ENCODE peak calls at places on chromosomes 4 and X, in seven cellular contexts. W, E, Y, R, I, A and H are unnamed samples.

GRCh38 chrX:72394518-72395163 is 88.9 kb upstream of the CITED1 start:
- DNase-seq in W (no peak), I (no peak), A (no peak), E (no peak), Y (no peak), R (no peak), H (no peak)

GRCh38 chr4:2806392-2807355 is 13.8 kb downstream of the SH3BP2 start:
- DNase-seq in R (no peak), W (peak), Y (no peak), I (no peak), A (no peak), E (no peak), H (no peak)

GRCh38 chrX:12563121-12563520 is 228.1 kb upstream of the PRPS2 start:
- DNase-seq in Y (no peak), I (no peak), A (no peak), R (no peak), E (no peak), W (no peak), H (no peak)

GRCh38 chrX:136745215-136746173 is 35.2 kb downstream of the ARHGEF6 start:
- DNase-seq in W (no peak), E (no peak), R (no peak), Y (no peak), A (no peak), I (no peak), H (no peak)

GRCh38 chrX:150582338-150582948 is 14.0 kb downstream of the MTM1 start:
- DNase-seq in R (no peak), I (no peak), Y (no peak), W (no peak), E (no peak), A (no peak), H (no peak)

GRCh38 chr4:168318266-168318895 is at the start of gene DDX60:
- DNase-seq in Y (peak), R (peak), A (peak), W (peak), E (peak), I (peak), H (peak)

GRCh38 chr4:85825937-85826678 is 351.2 kb downstream of the ARHGAP24 start:
- DNase-seq in I (peak), W (no peak), A (no peak), E (no peak), Y (no peak), R (no peak), H (no peak)

GRCh38 chrX:9785944-9786741 is at the start of gene SHROOM2:
- DNase-seq in E (no peak), A (peak), R (no peak), I (no peak), W (no peak), Y (no peak), H (no peak)

GRCh38 chrX:127129510-127129909 is 310.0 kb downstream of the PRR32 start:
- DNase-seq in A (no peak), R (no peak), I (no peak), E (no peak), Y (no peak), W (no peak), H (no peak)

GRCh38 chr4:109877400-109877799 is 29.5 kb downstream of the LRIT3 start:
- DNase-seq in E (peak), W (no peak), R (no peak), I (no peak), Y (no peak), A (no peak), H (no peak)

GRCh38 chr4:125357675-125358074 is 42.9 kb downstream of the FAT4 start:
- DNase-seq in R (no peak), I (no peak), A (no peak), E (no peak), Y (no peak), W (no peak), H (no peak)

GRCh38 chr4:2745981-2746806 is 9.9 kb downstream of the TNIP2 start:
- DNase-seq in W (no peak), A (peak), I (peak), Y (no peak), R (no peak), E (peak), H (peak)

GRCh38 chrX:134761788-134762187 is 103.5 kb upstream of the PLAC1 start:
- DNase-seq in W (no peak), Y (no peak), A (no peak), I (peak), R (no peak), E (no peak), H (peak)

GRCh38 chrX:13101439-13102139 is 57.2 kb upstream of the FAM9C start:
- DNase-seq in I (peak), R (peak), E (no peak), Y (peak), W (peak), A (peak), H (peak)

GRCh38 chrX:140495739-140496138 is 9.1 kb downstream of the SOX3 start:
- DNase-seq in Y (no peak), I (no peak), W (no peak), A (no peak), R (no peak), E (no peak), H (no peak)

GRCh38 chrX:48579259-48579658 is 5.0 kb downstream of the RBM3 start:
- DNase-seq in A (no peak), I (no peak), W (no peak), Y (no peak), R (no peak), E (no peak), H (no peak)

GRCh38 chr4:3615386-3616286 is 83.4 kb upstream of the LRPAP1 start:
- DNase-seq in Y (no peak), W (no peak), I (no peak), E (no peak), R (no peak), A (no peak), H (no peak)

GRCh38 chr4:156154978-156155377 is 201.3 kb upstream of the CTSO start:
- DNase-seq in A (no peak), I (no peak), W (no peak), Y (no peak), E (no peak), R (no peak), H (no peak)

GRCh38 chrX:72133851-72134546 is 2.3 kb upstream of the RTL5 start:
- DNase-seq in W (no peak), E (no peak), Y (no peak), R (no peak), I (no peak), A (no peak), H (no peak)

GRCh38 chr4:8838911-8839431 is 32.7 kb downstream of the HMX1 start:
- DNase-seq in R (no peak), Y (peak), E (no peak), W (peak), A (no peak), I (no peak), H (no peak)

GRCh38 chr4:177441061-177441802 is 1.0 kb downstream of the AGA start:
- DNase-seq in I (peak), W (no peak), Y (no peak), E (peak), R (no peak), A (no peak), H (peak)

GRCh38 chr4:177442623-177443155 is 452 bp upstream of the AGA start:
- DNase-seq in A (no peak), Y (no peak), R (no peak), I (peak), E (no peak), W (no peak), H (peak)

GRCh38 chr4:177446571-177446970 is 4.3 kb upstream of the AGA start:
- DNase-seq in E (no peak), R (no peak), I (no peak), A (no peak), Y (no peak), W (no peak), H (no peak)

GRCh38 chr4:177444911-177445736 is 2.9 kb upstream of the AGA start:
- DNase-seq in I (no peak), R (no peak), Y (no peak), E (no peak), A (no peak), W (no peak), H (no peak)

GRCh38 chr4:177441803-177442622 is at the start of gene AGA:
- DNase-seq in E (peak), W (peak), Y (peak), A (peak), I (peak), R (peak), H (peak)
- TF ChIP-seq POLR2A in E (peak), W (peak), Y (no peak), A (peak), I (peak), R (peak), H (peak)

DNA sequence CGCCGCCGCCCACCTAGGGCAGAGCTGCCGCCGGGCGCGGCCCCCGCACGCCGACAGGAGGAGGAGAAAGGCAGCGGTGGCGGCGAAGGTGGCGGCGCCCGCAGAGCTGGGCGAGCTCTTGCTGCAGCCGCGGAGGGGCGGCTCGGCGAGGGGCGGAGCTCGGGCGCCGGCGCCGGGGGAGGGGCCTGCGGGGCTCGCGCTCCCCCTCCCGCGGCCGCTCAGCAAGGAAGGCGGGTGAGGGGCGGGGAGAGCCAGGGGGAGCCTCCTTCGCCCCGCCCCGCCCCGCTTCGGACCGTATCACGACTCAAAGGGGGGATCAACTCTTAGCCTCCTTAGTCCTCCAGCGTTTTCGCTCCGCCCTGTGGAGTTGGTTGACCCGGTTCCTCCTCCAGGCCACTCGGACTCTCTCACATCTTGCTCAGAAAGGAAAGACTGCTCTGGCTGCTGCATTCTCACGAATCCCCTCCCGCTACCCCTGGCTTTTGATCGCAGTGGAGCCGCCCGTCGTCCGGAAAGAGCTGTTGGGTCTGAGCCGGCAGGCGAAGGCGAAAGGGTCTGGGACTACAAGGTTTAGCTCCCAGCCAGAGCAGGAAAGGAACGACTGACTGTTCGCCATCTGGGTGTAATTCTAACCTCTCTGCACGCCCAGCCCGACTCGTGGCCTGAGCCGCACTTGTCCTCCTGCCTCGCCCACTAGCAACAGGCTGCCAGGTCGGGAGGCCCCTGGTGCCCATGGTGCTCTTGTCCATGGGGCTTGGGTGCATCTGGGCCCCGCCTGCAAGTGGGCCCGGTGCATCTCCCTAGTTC is at the start of gene ATP8A1:
- DNase-seq in A (peak), Y (peak), R (peak), W (peak), I (peak), E (peak), H (peak)
- TF ChIP-seq POLR2A in A (peak), Y (peak), R (peak), W (peak), I (peak), E (peak), H (peak)

GRCh38 chrX:270848-271367 is 10.3 kb upstream of the PLCXD1 start:
- DNase-seq in W (no peak), A (no peak), Y (peak), I (no peak), R (no peak), E (no peak), H (no peak)

GRCh38 chrX:276588-277171 is 4.5 kb upstream of the PLCXD1 start:
- DNase-seq in I (peak), Y (peak), E (no peak), W (no peak), A (no peak), R (no peak), H (no peak)

GRCh38 chrX:274904-275475 is 6.2 kb upstream of the PLCXD1 start:
- DNase-seq in W (no peak), I (no peak), Y (peak), A (no peak), R (no peak), E (no peak), H (no peak)

GRCh38 chrX:275476-275966 is 5.7 kb upstream of the PLCXD1 start:
- DNase-seq in E (no peak), A (no peak), Y (peak), I (no peak), W (no peak), R (no peak), H (no peak)

DNA sequence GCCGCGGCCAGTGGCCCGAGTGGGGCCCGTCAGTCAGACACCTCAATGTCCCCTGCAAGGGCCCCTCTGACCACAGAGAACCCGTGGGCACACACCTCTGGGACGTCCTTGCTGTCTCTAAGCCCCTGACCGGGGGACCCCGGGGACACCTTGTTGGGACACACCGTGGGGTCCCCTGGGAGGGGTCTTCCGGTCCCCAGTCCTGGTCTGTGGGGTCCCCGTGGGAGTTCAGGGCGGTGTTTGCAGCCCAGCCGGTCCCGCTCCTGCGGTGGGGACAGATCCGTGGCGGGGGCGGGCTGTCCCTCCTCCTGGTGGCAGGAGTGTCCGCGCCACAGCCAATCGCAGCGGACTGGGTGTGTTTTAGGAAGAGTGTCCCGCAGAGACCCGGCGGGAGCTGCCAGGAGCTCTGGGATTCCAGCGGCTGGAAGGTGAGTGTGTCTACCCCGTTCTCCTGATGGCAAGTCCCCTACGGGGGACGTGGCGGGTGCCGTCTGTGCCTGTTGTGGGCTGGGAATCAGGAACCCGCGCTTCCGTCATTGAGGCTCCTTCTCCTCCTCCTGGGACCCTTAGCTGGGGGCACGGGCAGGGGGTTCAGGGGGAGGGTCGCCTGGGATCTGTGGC is 5.1 kb upstream of the PLCXD1 start:
- DNase-seq in A (peak), R (peak), E (peak), Y (peak), W (peak), I (peak), H (no peak)
- TF ChIP-seq POLR2A in A (no peak), R (peak), E (no peak), Y (no peak), W (no peak), I (peak), H (peak)

DNA sequence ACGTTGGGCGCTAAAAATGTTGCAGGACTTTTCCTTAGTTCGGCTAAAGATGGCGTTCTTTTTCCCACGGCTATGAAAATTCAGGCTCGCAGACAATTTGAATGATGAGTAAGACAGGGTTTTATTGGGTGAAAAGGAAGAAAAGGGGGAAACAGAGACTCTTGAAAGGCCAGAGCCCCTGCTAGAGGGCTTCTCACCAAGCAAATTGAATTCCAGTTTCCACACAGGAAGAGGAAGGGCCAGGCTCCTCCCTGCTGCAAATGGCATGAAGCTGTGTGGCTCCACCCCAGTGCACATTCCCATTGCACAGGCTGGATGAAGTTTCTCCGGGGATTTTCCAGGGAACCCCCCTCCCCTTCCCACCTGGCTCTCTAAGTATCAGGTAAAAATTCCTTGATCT is 210.9 kb downstream of the KLHL4 start:
- DNase-seq in I (no peak), A (no peak), W (no peak), E (no peak), Y (no peak), R (no peak), H (no peak)
- TF ChIP-seq POLR2A in I (no peak), A (no peak), W (no peak), E (no peak), Y (no peak), R (no peak), H (no peak)

GRCh38 chrX:44542567-44543325 is at the start of gene FUNDC1:
- DNase-seq in A (peak), E (peak), R (peak), I (peak), Y (peak), W (peak), H (peak)
- TF ChIP-seq POLR2A in A (peak), E (peak), R (no peak), I (peak), Y (peak), W (peak), H (peak)

DNA sequence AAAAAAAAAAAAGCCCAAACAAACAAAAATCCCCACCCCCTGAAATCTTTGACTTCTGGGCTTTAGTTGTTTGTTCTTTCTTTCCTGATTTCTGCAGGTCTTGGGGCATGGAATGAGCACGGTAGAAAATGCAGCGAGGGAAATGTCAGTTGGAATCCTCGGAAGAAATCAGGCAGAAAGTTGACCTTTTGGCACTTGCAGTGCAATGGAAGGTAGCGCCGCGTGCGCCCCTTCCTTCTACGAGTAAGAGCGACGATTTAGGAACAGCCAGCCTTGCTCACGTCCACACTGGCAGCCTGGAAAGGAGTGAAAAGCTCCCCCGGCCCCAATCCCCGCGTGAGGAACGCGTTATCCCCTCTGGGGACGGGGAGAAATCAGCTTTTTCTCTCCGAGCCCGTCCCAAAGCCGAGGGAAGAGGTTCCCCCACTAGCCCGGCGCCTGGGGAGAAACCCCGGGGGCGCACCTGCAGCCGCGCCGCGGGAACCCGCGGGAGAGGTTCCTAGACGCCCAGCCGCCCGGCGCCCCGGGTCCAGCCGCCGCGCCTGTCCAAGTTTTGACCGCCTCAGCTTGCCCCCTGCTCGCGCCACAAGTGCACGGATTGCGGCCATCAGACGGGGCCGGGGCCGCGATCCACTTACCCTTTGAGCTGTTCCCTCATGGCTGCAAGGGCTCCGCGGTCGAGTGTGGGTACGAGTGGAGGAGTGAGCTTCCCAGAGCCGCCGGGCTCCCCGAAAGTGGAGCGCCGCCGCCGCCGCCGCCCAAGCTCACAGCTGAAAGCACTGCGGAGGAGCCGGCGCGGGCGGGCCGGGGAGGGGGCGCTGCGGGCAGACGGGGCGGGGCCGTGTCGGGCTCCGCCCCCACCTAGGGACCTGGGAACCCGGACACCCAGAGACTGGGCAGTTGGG is 194.6 kb upstream of the FTHL17 start:
- DNase-seq in E (peak), W (peak), Y (peak), A (peak), R (no peak), I (no peak), H (no peak)
- TF ChIP-seq POLR2A in E (no peak), W (peak), Y (no peak), A (peak), R (no peak), I (no peak), H (no peak)

GRCh38 chr4:183097251-183098079 is 1.6 kb upstream of the WWC2 start:
- DNase-seq in A (peak), R (no peak), Y (no peak), E (no peak), I (no peak), W (no peak), H (peak)

GRCh38 chr4:183096276-183096965 is 2.6 kb upstream of the WWC2 start:
- DNase-seq in W (no peak), A (no peak), Y (no peak), R (no peak), E (no peak), I (no peak), H (no peak)

GRCh38 chr4:183098723-183099536 is at the start of gene WWC2:
- DNase-seq in A (peak), W (peak), R (peak), E (peak), Y (peak), I (peak), H (peak)

GRCh38 chr4:183099537-183100297 is 660 bp downstream of the WWC2 start:
- DNase-seq in R (no peak), A (peak), I (peak), W (no peak), Y (no peak), E (no peak), H (peak)

DNA sequence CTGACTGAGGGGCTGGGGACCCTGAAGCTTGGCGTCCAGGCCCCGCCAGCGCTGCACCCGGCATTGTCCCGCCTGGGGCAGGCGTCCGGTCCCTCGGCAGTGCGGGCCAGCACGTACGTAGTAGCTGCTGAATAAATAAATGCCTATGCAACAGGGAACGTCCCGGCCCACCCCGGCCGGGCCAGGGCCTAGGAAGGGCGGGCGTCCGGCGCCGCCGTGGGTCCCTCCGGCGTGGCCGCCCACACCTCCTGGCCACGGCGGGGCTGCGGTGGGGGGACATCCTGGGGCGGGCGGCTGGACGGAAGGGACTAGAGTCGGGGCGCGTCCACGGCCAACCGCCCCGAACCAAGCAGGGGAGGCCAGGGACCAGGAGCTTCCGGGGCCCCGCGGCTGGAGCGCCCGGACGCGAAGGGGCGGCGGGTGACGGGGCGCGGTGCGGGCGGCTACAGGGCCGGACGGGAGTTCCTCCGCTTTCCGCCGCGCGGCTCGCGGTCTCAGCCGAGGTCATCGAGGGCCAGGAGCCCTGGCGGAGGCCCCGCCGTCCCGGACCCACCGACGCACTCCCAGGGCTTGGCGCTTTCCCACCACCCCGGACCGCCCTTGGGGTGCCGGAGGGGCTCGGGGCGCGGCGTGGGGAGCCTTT is 856 bp upstream of the WWC2 start:
- DNase-seq in I (peak), E (peak), W (peak), R (no peak), A (peak), Y (peak), H (peak)
- TF ChIP-seq POLR2A in I (no peak), E (no peak), W (peak), R (no peak), A (no peak), Y (no peak), H (no peak)